ENCODE peak calls at places on chromosomes 5 and 9, in four cellular contexts. V, L, X and Z are unnamed samples.

GRCh38 chr5:73940747-73941146 is 314.8 kb downstream of the ARHGEF28 start:
- DNase-seq in V (no peak), L (no peak), X (no peak), Z (no peak)

GRCh38 chr9:112970939-112971338 is 41.1 kb downstream of the ZNF883 start:
- DNase-seq in V (no peak), L (no peak), X (no peak), Z (no peak)

GRCh38 chr5:160390787-160391696 is 8.8 kb downstream of the FAM200C start:
- DNase-seq in V (no peak), L (no peak), X (no peak), Z (no peak)

GRCh38 chr9:99416007-99416406 is 193.9 kb downstream of the SEC61B start:
- DNase-seq in V (no peak), L (no peak), X (no peak), Z (no peak)

GRCh38 chr5:176578391-176578808 is 29.3 kb downstream of the CDHR2 start:
- DNase-seq in V (no peak), L (peak; percentile 84), X (peak; percentile 33), Z (no peak)

GRCh38 chr5:37774912-37775483 is 64.8 kb downstream of the GDNF start:
- DNase-seq in V (no peak), L (peak; percentile 43), X (no peak), Z (no peak)

GRCh38 chr5:96327728-96328127 is 105.3 kb downstream of the PCSK1 start:
- DNase-seq in V (no peak), L (no peak), X (no peak), Z (no peak)

GRCh38 chr9:125522328-125522725 is 184.7 kb downstream of the MAPKAP1 start:
- DNase-seq in V (no peak), L (no peak), X (no peak), Z (no peak)

GRCh38 chr9:138022756-138023393 is 145.3 kb downstream of the CACNA1B start:
- DNase-seq in V (no peak), L (peak; percentile 3), X (no peak), Z (peak; percentile 35)

GRCh38 chr5:124059200-124059599 is 547.2 kb downstream of the CSNK1G3 start:
- DNase-seq in V (no peak), L (no peak), X (no peak), Z (no peak)

GRCh38 chr5:88555658-88556057 is 287.0 kb upstream of the TMEM161B start:
- DNase-seq in V (no peak), L (no peak), X (no peak), Z (no peak)

GRCh38 chr9:127660886-127661285 is 45.9 kb upstream of the CFAP157 start:
- DNase-seq in V (no peak), L (no peak), X (no peak), Z (no peak)

GRCh38 chr9:133207540-133208170 is 1.4 kb downstream of the OBP2B start:
- DNase-seq in V (no peak), L (no peak), X (no peak), Z (peak; percentile 19)

GRCh38 chr5:181191526-181192336 is 13.3 kb downstream of the TRIM7 start:
- DNase-seq in V (peak; percentile 87), L (peak; percentile 85), X (peak; percentile 99), Z (peak; percentile 97)

GRCh38 chr9:19102181-19102630 is 498 bp downstream of the HAUS6 start:
- DNase-seq in V (no peak), L (peak; percentile 25), X (peak; percentile 63), Z (peak; percentile 72)

GRCh38 chr5:138464018-138464387 is 1.3 kb upstream of the EGR1 start:
- DNase-seq in V (no peak), L (peak; percentile 93), X (peak; percentile 98), Z (peak; percentile 98)

GRCh38 chr9:38443597-38443996 is 19.3 kb upstream of the IGFBPL1 start:
- DNase-seq in V (no peak), L (no peak), X (no peak), Z (no peak)

GRCh38 chr5:128441923-128442322 is 96.1 kb downstream of the FBN2 start:
- DNase-seq in V (no peak), L (no peak), X (no peak), Z (no peak)

GRCh38 chr9:126606483-126606870 is 7.3 kb upstream of the LMX1B start:
- DNase-seq in V (no peak), L (no peak), X (no peak), Z (peak; percentile 21)

GRCh38 chr9:133494636-133495326 is 15.9 kb upstream of the SLC2A6 start:
- DNase-seq in V (no peak), L (no peak), X (no peak), Z (no peak)

GRCh38 chr9:105510024-105510423 is 47.9 kb upstream of the FKTN start:
- DNase-seq in V (no peak), L (no peak), X (no peak), Z (no peak)

DNA sequence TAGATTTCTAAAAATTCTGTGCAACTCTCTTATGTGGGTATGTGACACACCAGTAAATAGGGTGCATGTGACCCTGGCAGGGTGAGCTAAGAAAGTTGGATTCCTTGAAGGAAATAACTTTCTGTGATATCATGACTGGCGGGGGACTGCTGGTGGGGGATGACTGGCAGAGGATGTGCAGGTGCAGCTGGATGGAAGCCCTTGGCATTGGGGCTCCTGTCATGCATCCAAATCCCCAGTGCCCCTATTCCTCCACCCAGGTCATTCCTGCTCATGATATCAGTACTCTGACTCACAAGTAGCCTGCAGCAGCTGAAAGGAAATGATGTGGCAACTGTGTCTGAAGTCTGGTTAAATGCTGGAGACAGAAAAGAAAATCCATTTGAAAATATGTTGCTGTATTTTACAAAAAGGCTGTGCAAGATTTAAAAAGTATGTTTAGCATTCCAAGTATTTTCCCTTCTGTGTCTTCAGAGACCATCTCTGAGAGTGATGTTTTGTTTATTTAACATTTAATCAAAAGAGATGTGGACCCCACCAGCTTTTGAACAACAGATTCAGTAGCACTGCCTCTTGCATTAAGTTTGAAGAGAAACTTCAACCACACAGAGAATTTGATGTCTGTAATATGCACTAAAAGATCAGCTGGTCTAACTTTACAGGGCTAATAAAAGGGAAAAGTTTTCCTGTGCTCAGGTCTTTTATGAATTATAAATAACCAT is 17.9 kb upstream of the ZSWIM6 start:
- DNase-seq in V (no peak), L (no peak), X (no peak), Z (no peak)
- H3K4me3 ChIP-seq in V (no peak overlapping the region), L (no peak overlapping the region), X (no peak overlapping the region), Z (no peak overlapping the region)

GRCh38 chr9:4296217-4296616 is 3.7 kb downstream of the GLIS3 start:
- DNase-seq in V (no peak), L (no peak), X (no peak), Z (no peak)

GRCh38 chr9:4292781-4293180 is 7.1 kb downstream of the GLIS3 start:
- DNase-seq in V (no peak), L (no peak), X (no peak), Z (no peak)

GRCh38 chr9:4290427-4290837 is 9.4 kb downstream of the GLIS3 start:
- DNase-seq in V (no peak), L (no peak), X (no peak), Z (no peak)

GRCh38 chr9:4295160-4295559 is 4.7 kb downstream of the GLIS3 start:
- DNase-seq in V (no peak), L (no peak), X (no peak), Z (no peak)

GRCh38 chr9:4293293-4293931 is 6.5 kb downstream of the GLIS3 start:
- DNase-seq in V (no peak), L (no peak), X (no peak), Z (no peak)
- TF ChIP-seq EP300 in V (no peak), L (no peak), X (peak; percentile 32), Z (no peak)

GRCh38 chr9:37338218-37338617 is 84.3 kb upstream of the GRHPR start:
- DNase-seq in V (no peak), L (no peak), X (no peak), Z (no peak)
- H3K4me3 ChIP-seq in V (no peak overlapping the region), L (no peak overlapping the region), X (no peak overlapping the region), Z (no peak overlapping the region)

DNA sequence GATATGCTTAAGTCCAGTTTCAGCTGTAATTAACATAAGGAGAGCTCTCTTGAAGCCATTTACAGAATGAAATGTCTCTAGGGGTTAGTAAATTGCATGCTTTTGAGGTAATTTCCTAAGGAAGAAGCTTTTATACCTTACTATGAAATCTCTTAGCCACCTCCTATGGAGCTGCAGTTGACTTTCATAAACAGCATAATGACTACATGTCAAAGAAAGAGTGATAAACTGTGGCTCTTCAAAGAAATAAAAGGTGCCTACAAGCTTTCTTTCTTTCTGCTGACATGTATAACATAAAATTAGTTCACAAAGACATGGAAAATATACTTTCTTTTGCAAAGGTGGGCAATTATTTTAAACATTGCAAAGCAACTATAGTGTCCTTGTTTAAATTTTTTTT is 90.8 kb downstream of the TMEM167A start:
- DNase-seq in V (no peak), L (no peak), X (no peak), Z (no peak)
- TF ChIP-seq EP300 in V (no peak), L (no peak), X (no peak), Z (no peak)

GRCh38 chr5:79503794-79504495 is 10.0 kb downstream of the HOMER1 start:
- DNase-seq in V (no peak), L (no peak), X (no peak), Z (no peak)
- H3K4me3 ChIP-seq in V (no peak overlapping the region), L (no peak overlapping the region), X (no peak overlapping the region), Z (no peak overlapping the region)

GRCh38 chr5:139634541-139634940 is 13.6 kb upstream of the CXXC5 start:
- DNase-seq in V (no peak), L (no peak), X (no peak), Z (peak; percentile 52)

GRCh38 chr5:139635191-139635590 is 13.0 kb upstream of the CXXC5 start:
- DNase-seq in V (no peak), L (no peak), X (no peak), Z (peak; percentile 38)

GRCh38 chr5:139636207-139636792 is 11.8 kb upstream of the CXXC5 start:
- DNase-seq in V (no peak), L (peak; percentile 19), X (no peak), Z (no peak)

GRCh38 chr5:139636975-139637408 is 11.2 kb upstream of the CXXC5 start:
- DNase-seq in V (no peak), L (no peak), X (no peak), Z (no peak)

GRCh38 chr5:139635606-139636206 is 12.4 kb upstream of the CXXC5 start:
- DNase-seq in V (no peak), L (peak; percentile 76), X (peak; percentile 62), Z (peak; percentile 92)
- TF ChIP-seq EP300 in V (no peak), L (no peak), X (no peak), Z (no peak)

DNA sequence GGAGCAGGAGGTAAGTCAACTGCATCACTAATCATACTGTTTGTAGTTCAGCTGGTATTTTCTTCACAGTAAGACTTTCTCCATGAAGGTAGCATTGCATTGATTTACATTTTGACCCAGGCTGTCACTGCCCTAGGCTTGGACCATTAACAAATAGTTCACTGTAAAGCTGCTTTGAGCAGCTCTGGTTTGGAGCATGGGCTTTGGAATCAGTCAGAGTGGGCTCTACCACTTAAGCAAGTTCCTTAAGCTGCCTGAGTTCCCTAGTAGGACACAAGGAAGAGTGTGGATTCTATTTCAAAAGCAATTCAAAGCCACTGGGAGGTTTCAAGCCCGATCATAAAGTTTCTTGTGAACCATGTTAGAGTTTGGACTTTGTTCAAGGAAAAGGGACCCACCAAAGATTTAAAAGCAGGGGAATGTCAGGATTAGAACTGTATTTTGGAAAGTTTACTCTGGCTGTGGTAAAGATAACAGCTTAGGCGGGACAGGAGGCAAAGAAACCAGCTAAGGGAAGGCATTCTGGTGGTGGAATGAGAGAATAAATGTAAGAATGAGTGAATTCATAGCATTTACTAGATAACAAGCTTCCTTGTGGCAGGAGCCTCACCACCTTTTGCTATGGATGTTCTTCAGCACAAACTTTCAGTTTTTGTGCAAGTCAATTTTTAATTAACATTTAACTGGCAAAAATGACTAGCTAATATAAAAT is 12.3 kb upstream of the PANK3 start:
- DNase-seq in V (no peak), L (no peak), X (no peak), Z (no peak)
- H3K4me3 ChIP-seq in V (no peak overlapping the region), L (no peak overlapping the region), X (no peak overlapping the region), Z (no peak overlapping the region)